ENCODE peak calls at places on chromosome 14, in four cellular contexts. N, B, H and P are unnamed samples. For H3K9me3, the result is how much of the 10 kb centered on the place peaks cover.

GRCh38 chr14:68423686-68424085 is 369.2 kb downstream of the ZFP36L1 start:
- DNase-seq in N (no peak), B (no peak), H (no peak), P (no peak)

GRCh38 chr14:22978873-22979671 is 3.3 kb downstream of the AJUBA start:
- DNase-seq in N (peak), B (no peak), H (no peak), P (no peak)

GRCh38 chr14:92786427-92786756 is 7.7 kb upstream of the GOLGA5 start:
- DNase-seq in N (no peak), B (no peak), H (no peak), P (no peak)

GRCh38 chr14:68630081-68630571 is 162.7 kb downstream of the ZFP36L1 start:
- DNase-seq in N (peak), B (no peak), H (peak), P (no peak)

GRCh38 chr14:50804181-50804721 is 26.7 kb downstream of the NIN start:
- DNase-seq in N (peak), B (no peak), H (no peak), P (peak)

GRCh38 chr14:40115583-40115982 is 683.4 kb upstream of the FBXO33 start:
- DNase-seq in N (no peak), B (no peak), H (no peak), P (no peak)

GRCh38 chr14:69432364-69432763 is 33.9 kb downstream of the SLC39A9 start:
- DNase-seq in N (peak), B (no peak), H (no peak), P (no peak)

GRCh38 chr14:69586420-69586819 is 11.7 kb upstream of the CCDC177 start:
- DNase-seq in N (no peak), B (no peak), H (no peak), P (no peak)

GRCh38 chr14:101028971-101029667 is 125.6 kb upstream of the RTL1 start:
- DNase-seq in N (no peak), B (no peak), H (no peak), P (no peak)

GRCh38 chr14:105476937-105477658 is 2.5 kb downstream of the CRIP2 start:
- DNase-seq in N (no peak), B (no peak), H (no peak), P (no peak)

GRCh38 chr14:92513204-92513965 is at the start of gene RIN3:
- DNase-seq in N (peak), B (peak), H (no peak), P (peak)

GRCh38 chr14:104304451-104305351 is 166.3 kb downstream of the KIF26A start:
- DNase-seq in N (peak), B (no peak), H (no peak), P (no peak)

GRCh38 chr14:104303705-104304425 is 165.5 kb downstream of the KIF26A start:
- DNase-seq in N (peak), B (no peak), H (no peak), P (no peak)

GRCh38 chr14:104302794-104303405 is 164.5 kb downstream of the KIF26A start:
- DNase-seq in N (peak), B (no peak), H (no peak), P (no peak)

GRCh38 chr14:104299993-104300761 is 161.8 kb downstream of the KIF26A start:
- DNase-seq in N (peak), B (no peak), H (no peak), P (no peak)

DNA sequence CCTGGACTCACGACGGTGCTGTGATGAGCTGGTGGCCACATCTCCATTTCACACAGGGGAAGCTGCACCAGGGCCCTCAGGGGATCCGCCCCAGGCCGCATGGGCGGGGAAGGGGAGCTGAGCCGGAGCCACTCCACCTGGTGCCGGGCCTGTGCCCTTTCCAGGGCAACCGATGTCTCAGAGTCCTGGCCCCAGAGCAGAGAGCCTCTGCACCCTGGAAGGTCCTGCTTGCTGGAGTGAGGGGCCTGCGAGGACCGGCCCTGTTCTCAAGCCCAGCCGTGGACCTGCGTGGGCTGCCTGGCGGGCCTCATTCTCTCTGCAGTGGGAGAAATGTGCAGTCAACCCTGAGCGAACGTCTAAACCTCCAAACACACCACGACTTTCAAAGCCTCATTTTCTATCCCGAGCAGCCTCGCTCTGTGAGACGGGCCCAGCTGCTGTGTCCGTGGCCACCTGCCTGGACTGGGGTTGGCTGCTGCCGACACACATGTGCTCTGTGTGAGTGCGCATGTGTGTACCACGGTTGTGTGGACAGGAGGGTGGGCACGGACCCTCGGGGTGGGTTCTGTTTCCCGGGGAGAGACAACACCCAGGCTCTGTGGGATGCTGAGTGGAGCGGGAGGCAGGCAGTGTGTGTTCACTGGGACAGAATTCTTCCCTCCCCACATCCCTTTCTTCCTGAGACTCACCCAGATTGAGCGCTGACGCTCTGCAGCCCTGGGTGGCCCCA is 163.5 kb downstream of the KIF26A start:
- DNase-seq in N (peak), B (no peak), H (no peak), P (no peak)
- H3K9me3 ChIP-seq in N (under half), B (under half), H (under half), P (under half)

GRCh38 chr14:25943329-25943728 is 654.5 kb downstream of the NOVA1 start:
- DNase-seq in N (no peak), B (no peak), H (no peak), P (no peak)

GRCh38 chr14:25945746-25946145 is 652.1 kb downstream of the NOVA1 start:
- DNase-seq in N (no peak), B (no peak), H (no peak), P (no peak)

GRCh38 chr14:25942090-25942489 is 655.7 kb downstream of the NOVA1 start:
- DNase-seq in N (no peak), B (no peak), H (no peak), P (no peak)

DNA sequence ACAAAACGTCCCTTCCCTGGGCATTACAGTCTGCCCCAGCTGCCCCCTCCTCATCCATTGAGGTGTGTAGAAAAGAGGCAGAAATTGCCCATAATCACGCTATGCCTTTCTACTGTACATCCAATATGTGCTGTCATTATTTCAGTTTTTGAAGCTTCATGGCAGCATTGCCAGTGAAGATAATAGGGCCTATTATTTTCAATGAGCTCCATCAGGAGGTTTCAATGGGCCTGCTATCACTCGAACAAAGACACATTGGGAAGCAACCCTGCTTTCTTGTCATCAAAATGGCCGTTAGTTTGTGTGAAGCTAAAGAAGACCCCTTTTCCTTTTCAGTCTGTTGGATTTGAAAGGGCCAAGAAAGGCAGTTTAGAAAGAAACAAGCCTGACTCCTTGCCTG is 653.8 kb downstream of the NOVA1 start:
- DNase-seq in N (no peak), B (no peak), H (no peak), P (no peak)
- H3K4me2 ChIP-seq in N (no peak), B (no peak), H (no peak), P (no peak)

GRCh38 chr14:20008156-20008555 is 6.2 kb downstream of the OR4Q2 start:
- DNase-seq in N (no peak), B (no peak), H (no peak), P (no peak)
- H3K9me3 ChIP-seq in N (under half), B (under half), H (under half), P (under half)

DNA sequence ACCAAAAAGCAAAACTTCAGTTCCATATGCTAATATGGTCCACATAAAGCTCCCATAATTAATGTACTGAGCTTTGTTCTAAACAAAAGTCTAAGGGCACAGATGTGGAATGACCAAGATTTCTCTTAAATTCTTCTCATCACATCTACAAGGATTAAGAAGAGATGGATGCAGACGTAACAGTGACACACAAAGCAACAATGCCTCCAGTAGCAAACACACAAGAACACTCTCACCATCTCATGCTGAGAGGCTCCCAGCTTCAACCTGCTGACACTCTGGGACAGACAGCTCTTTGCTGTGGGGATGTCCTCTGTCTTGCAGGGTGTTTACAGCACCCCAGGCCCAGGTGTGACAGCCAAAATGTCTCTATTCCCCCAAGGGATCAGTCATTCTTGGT is 48.2 kb downstream of the SETD3 start:
- DNase-seq in N (no peak), B (no peak), H (no peak), P (no peak)
- H3K4me2 ChIP-seq in N (no peak), B (no peak), H (no peak), P (no peak)